ENCODE peak calls at places on chromosomes 1 and 21, in four cellular contexts. One of them, this sample, is unnamed. For H3K36me3, the result is how much of the 10 kb centered on the place peaks cover.

GRCh38 chr1:43366601-43367025 is 1.2 kb downstream of the ELOVL1 start:
- DNase-seq in kidney: no peak
- DNase-seq in neural progenitor cell: peak
- DNase-seq in ovary: no peak
- DNase-seq in this sample: no peak

GRCh38 chr1:10338047-10338446 is 60.8 kb upstream of the PGD start:
- DNase-seq in ovary: peak
- DNase-seq in kidney: no peak
- DNase-seq in neural progenitor cell: peak
- DNase-seq in this sample: peak

GRCh38 chr1:217205578-217205977 is 425.3 kb downstream of the GPATCH2 start:
- DNase-seq in ovary: no peak
- DNase-seq in neural progenitor cell: no peak
- DNase-seq in kidney: no peak
- DNase-seq in this sample: no peak

GRCh38 chr1:906532-907420 is 16.9 kb upstream of the SAMD11 start:
- DNase-seq in kidney: peak
- DNase-seq in ovary: no peak
- DNase-seq in neural progenitor cell: peak
- DNase-seq in this sample: no peak

GRCh38 chr21:39676054-39676771 is 63.5 kb downstream of the B3GALT5 start:
- DNase-seq in kidney: no peak
- DNase-seq in ovary: no peak
- DNase-seq in neural progenitor cell: peak
- DNase-seq in this sample: no peak

GRCh38 chr1:62905309-62905708 is 121.4 kb downstream of the ATG4C start:
- DNase-seq in kidney: no peak
- DNase-seq in neural progenitor cell: no peak
- DNase-seq in ovary: no peak
- DNase-seq in this sample: no peak

GRCh38 chr1:33326690-33327300 is 5.9 kb upstream of the A3GALT2 start:
- DNase-seq in neural progenitor cell: no peak
- DNase-seq in ovary: peak
- DNase-seq in kidney: no peak
- DNase-seq in this sample: peak

GRCh38 chr21:38498057-38498833 is at the start of gene ERG:
- DNase-seq in neural progenitor cell: no peak
- DNase-seq in ovary: no peak
- DNase-seq in kidney: no peak
- DNase-seq in this sample: no peak

GRCh38 chr1:117541003-117541402 is 64.8 kb upstream of the TENT5C start:
- DNase-seq in ovary: no peak
- DNase-seq in kidney: no peak
- DNase-seq in neural progenitor cell: no peak
- DNase-seq in this sample: peak

GRCh38 chr1:96233422-96233821 is 488.2 kb upstream of the PTBP2 start:
- DNase-seq in neural progenitor cell: no peak
- DNase-seq in ovary: no peak
- DNase-seq in kidney: no peak
- DNase-seq in this sample: no peak

GRCh38 chr1:46767649-46768282 is 31.1 kb upstream of the CYP4B1 start:
- DNase-seq in neural progenitor cell: no peak
- DNase-seq in ovary: no peak
- DNase-seq in kidney: no peak
- DNase-seq in this sample: no peak

GRCh38 chr1:246947255-246947654 is 15.5 kb upstream of the AHCTF1 start:
- DNase-seq in neural progenitor cell: no peak
- DNase-seq in ovary: peak
- DNase-seq in kidney: no peak
- DNase-seq in this sample: peak

GRCh38 chr1:156675715-156676311 is 1.4 kb downstream of the NES start:
- DNase-seq in neural progenitor cell: peak
- DNase-seq in kidney: no peak
- DNase-seq in ovary: no peak
- DNase-seq in this sample: no peak

GRCh38 chr1:234842726-234843641 is 233.0 kb upstream of the IRF2BP2 start:
- DNase-seq in ovary: no peak
- DNase-seq in neural progenitor cell: no peak
- DNase-seq in kidney: peak
- DNase-seq in this sample: no peak

GRCh38 chr1:50972766-50973165 is 2.7 kb downstream of the CDKN2C start:
- DNase-seq in neural progenitor cell: no peak
- DNase-seq in kidney: no peak
- DNase-seq in ovary: no peak
- DNase-seq in this sample: no peak

DNA sequence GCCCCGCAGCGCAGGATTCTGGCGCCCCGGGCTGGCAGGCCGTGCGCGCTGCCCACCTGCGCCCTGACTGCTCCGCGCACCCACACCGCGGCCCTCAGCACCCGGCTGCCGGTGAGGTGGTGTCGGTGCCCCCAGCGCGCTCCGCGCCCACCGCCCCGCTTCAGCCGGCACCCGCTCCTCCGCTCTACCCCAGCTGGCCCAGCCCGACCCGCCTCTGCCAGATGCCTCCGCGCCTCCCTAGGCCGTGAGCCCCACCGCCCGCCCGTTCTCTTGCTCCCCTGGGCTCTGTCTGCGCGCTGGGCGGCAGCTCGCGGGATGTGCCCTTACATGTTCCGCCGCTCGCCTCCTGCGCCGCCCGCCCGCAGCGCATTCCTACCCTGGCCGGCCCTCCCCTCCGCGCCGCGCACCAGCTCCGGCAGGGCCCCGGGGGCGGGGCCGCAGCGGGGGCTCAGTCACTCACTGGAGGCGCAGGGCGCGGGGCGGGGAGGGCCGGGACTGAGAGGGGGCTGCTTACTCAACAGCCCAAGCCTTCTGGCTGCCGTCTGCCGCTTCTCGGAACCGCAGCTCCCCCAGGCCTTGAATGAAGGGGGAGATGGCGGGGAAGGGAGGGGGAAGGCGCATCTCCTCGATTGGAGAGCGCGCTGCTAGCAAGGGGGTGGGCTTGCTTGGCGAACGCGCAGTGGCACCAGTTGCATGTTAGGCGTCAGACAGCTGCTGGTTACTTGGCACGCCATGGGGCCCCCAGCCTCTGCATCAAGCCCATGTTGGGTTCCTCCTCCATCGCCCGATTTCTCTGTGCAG is at the start of gene PHLDA3:
- DNase-seq in neural progenitor cell: peak
- DNase-seq in kidney: peak
- DNase-seq in ovary: peak
- DNase-seq in this sample: peak
- TF ChIP-seq CTCF in neural progenitor cell: no peak
- TF ChIP-seq CTCF in kidney: no peak
- TF ChIP-seq CTCF in ovary: peak
- TF ChIP-seq CTCF in this sample: no peak

GRCh38 chr1:45334308-45335245 is 5.4 kb upstream of the TOE1 start:
- DNase-seq in neural progenitor cell: peak
- DNase-seq in ovary: no peak
- DNase-seq in kidney: no peak
- DNase-seq in this sample: no peak

GRCh38 chr1:45335732-45336365 is 4.1 kb upstream of the TOE1 start:
- DNase-seq in neural progenitor cell: no peak
- DNase-seq in ovary: no peak
- DNase-seq in kidney: no peak
- DNase-seq in this sample: no peak

GRCh38 chr1:45329445-45329844 is 2.8 kb downstream of the HPDL start:
- DNase-seq in kidney: no peak
- DNase-seq in ovary: no peak
- DNase-seq in neural progenitor cell: peak
- DNase-seq in this sample: no peak

GRCh38 chr1:45331436-45332345 is 5.0 kb downstream of the HPDL start:
- DNase-seq in ovary: no peak
- DNase-seq in kidney: no peak
- DNase-seq in neural progenitor cell: no peak
- DNase-seq in this sample: no peak

GRCh38 chr1:45332346-45332720 is 5.6 kb downstream of the HPDL start:
- DNase-seq in kidney: no peak
- DNase-seq in ovary: no peak
- DNase-seq in neural progenitor cell: no peak
- DNase-seq in this sample: no peak
- H3K36me3 ChIP-seq in kidney: under half
- H3K36me3 ChIP-seq in ovary: under half
- H3K36me3 ChIP-seq in neural progenitor cell: under half
- H3K36me3 ChIP-seq in this sample: under half

GRCh38 chr1:166117776-166118175 is 49.0 kb downstream of the FAM78B start:
- DNase-seq in neural progenitor cell: no peak
- DNase-seq in ovary: no peak
- DNase-seq in kidney: no peak
- DNase-seq in this sample: no peak
- H3K4me3 ChIP-seq in neural progenitor cell: no peak
- H3K4me3 ChIP-seq in ovary: no peak
- H3K4me3 ChIP-seq in kidney: no peak
- H3K4me3 ChIP-seq in this sample: no peak

DNA sequence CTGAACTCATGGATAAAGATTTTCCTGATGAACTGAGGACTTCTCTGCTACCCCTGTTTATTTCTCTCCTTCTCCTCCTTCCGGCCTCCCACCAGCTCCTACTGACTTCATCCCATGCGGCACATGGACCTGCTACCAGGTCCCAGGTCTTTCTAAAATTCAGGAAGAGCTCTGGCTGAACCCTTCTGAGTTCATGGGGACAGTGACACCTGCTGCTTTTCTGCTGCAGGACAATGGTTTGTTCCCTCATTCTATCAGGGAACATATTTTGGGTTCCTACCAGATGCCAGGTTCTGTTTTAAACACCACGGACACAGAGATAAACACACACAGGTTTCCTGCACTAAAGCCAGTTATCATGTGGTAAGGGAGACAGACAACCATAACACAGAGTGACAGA is 114.1 kb upstream of the RAB4A start:
- DNase-seq in ovary: no peak
- DNase-seq in kidney: no peak
- DNase-seq in neural progenitor cell: peak
- DNase-seq in this sample: no peak
- TF ChIP-seq CTCF in ovary: no peak
- TF ChIP-seq CTCF in kidney: peak
- TF ChIP-seq CTCF in neural progenitor cell: peak
- TF ChIP-seq CTCF in this sample: peak

GRCh38 chr1:219987325-219987724 is 59.0 kb upstream of the SLC30A10 start:
- DNase-seq in kidney: no peak
- DNase-seq in ovary: no peak
- DNase-seq in neural progenitor cell: no peak
- DNase-seq in this sample: no peak

GRCh38 chr1:219988818-219989217 is 57.5 kb downstream of the EPRS1 start:
- DNase-seq in neural progenitor cell: no peak
- DNase-seq in kidney: no peak
- DNase-seq in ovary: no peak
- DNase-seq in this sample: no peak

GRCh38 chr1:219988387-219988786 is 57.9 kb downstream of the EPRS1 start:
- DNase-seq in ovary: no peak
- DNase-seq in kidney: no peak
- DNase-seq in neural progenitor cell: no peak
- DNase-seq in this sample: no peak

GRCh38 chr1:219990782-219991510 is 55.4 kb downstream of the EPRS1 start:
- DNase-seq in kidney: no peak
- DNase-seq in ovary: no peak
- DNase-seq in neural progenitor cell: peak
- DNase-seq in this sample: no peak

GRCh38 chr1:219985169-219985568 is 56.8 kb upstream of the SLC30A10 start:
- DNase-seq in neural progenitor cell: no peak
- DNase-seq in ovary: no peak
- DNase-seq in kidney: no peak
- DNase-seq in this sample: no peak
- H3K36me3 ChIP-seq in neural progenitor cell: under half
- H3K36me3 ChIP-seq in ovary: under half
- H3K36me3 ChIP-seq in kidney: under half
- H3K36me3 ChIP-seq in this sample: under half

GRCh38 chr1:224850446-224850845 is 79.0 kb upstream of the DNAH14 start:
- DNase-seq in kidney: no peak
- DNase-seq in ovary: no peak
- DNase-seq in neural progenitor cell: no peak
- DNase-seq in this sample: no peak
- H3K4me3 ChIP-seq in kidney: no peak
- H3K4me3 ChIP-seq in ovary: no peak
- H3K4me3 ChIP-seq in neural progenitor cell: no peak
- H3K4me3 ChIP-seq in this sample: no peak

GRCh38 chr1:159830737-159831136 is 4.1 kb downstream of the SLAMF8 start:
- DNase-seq in kidney: no peak
- DNase-seq in neural progenitor cell: no peak
- DNase-seq in ovary: no peak
- DNase-seq in this sample: no peak

GRCh38 chr1:159827549-159827948 is 876 bp downstream of the SLAMF8 start:
- DNase-seq in ovary: no peak
- DNase-seq in neural progenitor cell: no peak
- DNase-seq in kidney: no peak
- DNase-seq in this sample: no peak

GRCh38 chr1:159828176-159828575 is 1.5 kb downstream of the SLAMF8 start:
- DNase-seq in neural progenitor cell: no peak
- DNase-seq in ovary: no peak
- DNase-seq in kidney: no peak
- DNase-seq in this sample: no peak

GRCh38 chr1:159829822-159830455 is 3.3 kb downstream of the SLAMF8 start:
- DNase-seq in ovary: no peak
- DNase-seq in kidney: peak
- DNase-seq in neural progenitor cell: no peak
- DNase-seq in this sample: peak

GRCh38 chr1:159828916-159829634 is 2.4 kb downstream of the SLAMF8 start:
- DNase-seq in kidney: peak
- DNase-seq in ovary: no peak
- DNase-seq in neural progenitor cell: peak
- DNase-seq in this sample: peak
- TF ChIP-seq CTCF in kidney: peak
- TF ChIP-seq CTCF in ovary: no peak
- TF ChIP-seq CTCF in neural progenitor cell: peak
- TF ChIP-seq CTCF in this sample: no peak